ENCODE peak calls at places on chromosomes 12 and 14, in nine cellular contexts. Y is A549; E is breast epithelium; M is sciatic nerve; T is GM10248; Z is body of pancreas; J is central memory CD4-positive, alpha-beta T cell; I is epithelial cell of esophagus; N is NCI-H2081. F is an unnamed sample.

GRCh38 chr12:111221296-111222026 is 147.4 kb downstream of the PHETA1 start:
- DNase-seq in Y (no peak), E (no peak), M (no peak), T (no peak), Z (no peak), J (no peak), I (no peak), N (no peak), F (no peak)

GRCh38 chr12:47238665-47239064 is 158.9 kb upstream of the AMIGO2 start:
- DNase-seq in Y (no peak), E (no peak), M (no peak), T (no peak), Z (no peak), J (no peak), I (no peak), N (no peak), F (no peak)

GRCh38 chr14:48568688-48569087 is 893.3 kb upstream of the MDGA2 start:
- DNase-seq in Y (no peak), E (no peak), M (no peak), T (no peak), Z (no peak), J (no peak), I (peak), N (no peak), F (no peak)

GRCh38 chr12:58395470-58395869 is 454.1 kb downstream of the ATP23 start:
- DNase-seq in Y (no peak), E (no peak), M (no peak), T (no peak), Z (no peak), J (no peak), I (peak), N (no peak), F (no peak)

GRCh38 chr12:50241178-50241577 is 42.1 kb downstream of the LIMA1 start:
- DNase-seq in Y (peak), E (no peak), M (no peak), T (no peak), Z (no peak), J (no peak), I (no peak), N (peak), F (no peak)

GRCh38 chr12:62618319-62618718 is 151.7 kb downstream of the MON2 start:
- DNase-seq in Y (no peak), E (no peak), M (no peak), T (no peak), Z (no peak), J (no peak), I (peak), N (no peak), F (no peak)

GRCh38 chr14:89586258-89587127 is 169.5 kb upstream of the FOXN3 start:
- DNase-seq in Y (no peak), E (no peak), M (no peak), T (no peak), Z (no peak), J (no peak), I (no peak), N (no peak), F (peak)

GRCh38 chr14:22613091-22613695 is 15.1 kb downstream of the ABHD4 start:
- DNase-seq in Y (no peak), E (no peak), M (no peak), T (no peak), Z (no peak), J (no peak), I (no peak), N (no peak), F (no peak)

GRCh38 chr14:23090254-23090636 is 4.7 kb downstream of the ACIN1 start:
- DNase-seq in Y (no peak), E (no peak), M (no peak), T (no peak), Z (no peak), J (no peak), I (no peak), N (no peak), F (no peak)

GRCh38 chr14:91142214-91142668 is 28.4 kb downstream of the DGLUCY start:
- DNase-seq in Y (no peak), E (no peak), M (no peak), T (peak), Z (no peak), J (peak), I (no peak), N (no peak), F (no peak)

GRCh38 chr12:5230151-5230550 is 186.5 kb downstream of the KCNA5 start:
- DNase-seq in Y (no peak), E (no peak), M (no peak), T (no peak), Z (no peak), J (no peak), I (no peak), N (no peak), F (no peak)

GRCh38 chr12:14810953-14811483 is 3.0 kb downstream of the SMCO3 start:
- DNase-seq in Y (peak), E (no peak), M (no peak), T (no peak), Z (peak), J (no peak), I (peak), N (peak), F (no peak)

GRCh38 chr14:105075364-105076295 is 10.4 kb upstream of the GPR132 start:
- DNase-seq in Y (no peak), E (no peak), M (peak), T (peak), Z (peak), J (no peak), I (no peak), N (peak), F (peak)

GRCh38 chr12:73769337-73769736 is 768.3 kb upstream of the ATXN7L3B start:
- DNase-seq in Y (no peak), E (no peak), M (no peak), T (no peak), Z (no peak), J (no peak), I (no peak), N (no peak), F (no peak)

GRCh38 chr14:49582211-49582977 is 3.8 kb downstream of the RPS29 start:
- DNase-seq in Y (no peak), E (no peak), M (no peak), T (no peak), Z (no peak), J (no peak), I (no peak), N (no peak), F (no peak)

GRCh38 chr12:31226639-31227038 is 99.3 kb downstream of the SINHCAF start:
- DNase-seq in Y (no peak), E (no peak), M (no peak), T (peak), Z (no peak), J (no peak), I (no peak), N (no peak), F (no peak)

GRCh38 chr12:122795807-122796206 is 21.4 kb downstream of the CCDC62 start:
- DNase-seq in Y (no peak), E (no peak), M (no peak), T (no peak), Z (no peak), J (no peak), I (no peak), N (no peak), F (no peak)

GRCh38 chr14:55697358-55697985 is 117.5 kb downstream of the KTN1 start:
- DNase-seq in Y (peak), E (no peak), M (no peak), T (no peak), Z (no peak), J (no peak), I (no peak), N (no peak), F (no peak)